ENCODE peak calls at places on chromosomes 3 and 15, in five cellular contexts. Y is BJ, B is left ventricle myocardium inferior, C is GM06990, D is fibroblast of the aortic adventitia. F is an unnamed sample.
A peak's percentile ranks its signal among the peaks of the same experiment; 100 is the strongest.

GRCh38 chr3:105582015-105582414 is 215.3 kb downstream of the ALCAM start:
- DNase-seq in Y (no peak), B (no peak), C (no peak), D (no peak), F (no peak)

GRCh38 chr15:67819636-67820035 is 5.7 kb upstream of the SKOR1 start:
- DNase-seq in Y (no peak), B (no peak), C (no peak), D (no peak), F (no peak)

GRCh38 chr3:17116007-17116659 is 231.4 kb downstream of the PLCL2 start:
- DNase-seq in Y (no peak), B (no peak), C (no peak), D (no peak), F (no peak)

GRCh38 chr15:45714501-45715488 is 80.0 kb downstream of the SQOR start:
- DNase-seq in Y (peak; percentile 11), B (peak; percentile 49), C (no peak), D (peak; percentile 67), F (peak; percentile 36)

GRCh38 chr3:194586839-194587238 is 46.4 kb downstream of the TMEM44 start:
- DNase-seq in Y (no peak), B (no peak), C (no peak), D (peak; percentile 89), F (no peak)

GRCh38 chr3:37457392-37458065 is 283.1 kb upstream of the LRRFIP2 start:
- DNase-seq in Y (no peak), B (peak; percentile 42), C (no peak), D (no peak), F (no peak)

GRCh38 chr15:79948095-79948695 is 22.8 kb downstream of the BCL2A1 start:
- DNase-seq in Y (no peak), B (no peak), C (no peak), D (no peak), F (no peak)

GRCh38 chr15:67068724-67069400 is 3.5 kb downstream of the SMAD3 start:
- DNase-seq in Y (no peak), B (no peak), C (no peak), D (peak; percentile 76), F (no peak)

GRCh38 chr3:125357032-125357658 is 18.0 kb downstream of the ZNF148 start:
- DNase-seq in Y (no peak), B (peak; percentile 55), C (peak; percentile 76), D (peak; percentile 43), F (no peak)

GRCh38 chr15:67783303-67783702 is 42.0 kb upstream of the SKOR1 start:
- DNase-seq in Y (no peak), B (no peak), C (peak; percentile 70), D (no peak), F (no peak)

GRCh38 chr3:168002786-168003368 is 92.8 kb downstream of the GOLIM4 start:
- DNase-seq in Y (no peak), B (no peak), C (no peak), D (peak; percentile 78), F (no peak)

GRCh38 chr15:69035205-69035917 is 20.9 kb downstream of the NOX5 start:
- DNase-seq in Y (no peak), B (no peak), C (no peak), D (no peak), F (peak; percentile 77)

GRCh38 chr15:73959012-73959581 is 32.8 kb downstream of the LOXL1 start:
- DNase-seq in Y (no peak), B (no peak), C (no peak), D (no peak), F (no peak)

GRCh38 chr3:100386437-100387064 is 14.3 kb downstream of the TOMM70 start:
- DNase-seq in Y (no peak), B (no peak), C (no peak), D (no peak), F (no peak)

GRCh38 chr3:134624537-134625287 is 26.1 kb downstream of the KY start:
- DNase-seq in Y (no peak), B (no peak), C (no peak), D (no peak), F (no peak)

GRCh38 chr3:190526787-190527767 is 13.2 kb downstream of the IL1RAP start:
- DNase-seq in Y (no peak), B (no peak), C (no peak), D (peak; percentile 45), F (no peak)

GRCh38 chr15:97521894-97522293 is 438.6 kb upstream of the ARRDC4 start:
- DNase-seq in Y (no peak), B (peak; percentile 50), C (no peak), D (no peak), F (no peak)

GRCh38 chr3:9397911-9398714 is 698 bp downstream of the SETD5 start:
- DNase-seq in Y (no peak), B (peak; percentile 34), C (peak; percentile 55), D (peak; percentile 57), F (no peak)

GRCh38 chr3:47578691-47579632 is at the start of gene CSPG5:
- DNase-seq in Y (no peak), B (peak; percentile 28), C (no peak), D (no peak), F (no peak)

GRCh38 chr3:185422677-185423076 is 59.7 kb downstream of the MAP3K13 start:
- DNase-seq in Y (no peak), B (no peak), C (no peak), D (no peak), F (no peak)

GRCh38 chr3:48693826-48694225 is 8.1 kb upstream of the NCKIPSD start:
- DNase-seq in Y (no peak), B (no peak), C (no peak), D (no peak), F (no peak)

GRCh38 chr15:44194397-44195150 is 497 bp downstream of the FRMD5 start:
- DNase-seq in Y (no peak), B (peak; percentile 18), C (peak; percentile 37), D (peak; percentile 92), F (peak; percentile 3)

GRCh38 chr3:177262396-177262795 is 65.1 kb upstream of the TBL1XR1 start:
- DNase-seq in Y (no peak), B (no peak), C (no peak), D (no peak), F (no peak)

GRCh38 chr15:51382787-51383186 is 41.3 kb downstream of the GLDN start:
- DNase-seq in Y (no peak), B (no peak), C (no peak), D (peak; percentile 68), F (no peak)

GRCh38 chr3:100352296-100353178 is 18.0 kb downstream of the NIT2 start:
- DNase-seq in Y (peak; percentile 11), B (no peak), C (no peak), D (no peak), F (no peak)

GRCh38 chr3:143716731-143717130 is 131.5 kb downstream of the SLC9A9 start:
- DNase-seq in Y (no peak), B (no peak), C (no peak), D (no peak), F (no peak)

GRCh38 chr15:96123028-96123400 is 207.5 kb upstream of the NR2F2 start:
- DNase-seq in Y (no peak), B (no peak), C (no peak), D (no peak), F (no peak)
- TF ChIP-seq CTCF in Y (no peak), B (no peak), C (no peak), D (no peak), F (no peak)

DNA sequence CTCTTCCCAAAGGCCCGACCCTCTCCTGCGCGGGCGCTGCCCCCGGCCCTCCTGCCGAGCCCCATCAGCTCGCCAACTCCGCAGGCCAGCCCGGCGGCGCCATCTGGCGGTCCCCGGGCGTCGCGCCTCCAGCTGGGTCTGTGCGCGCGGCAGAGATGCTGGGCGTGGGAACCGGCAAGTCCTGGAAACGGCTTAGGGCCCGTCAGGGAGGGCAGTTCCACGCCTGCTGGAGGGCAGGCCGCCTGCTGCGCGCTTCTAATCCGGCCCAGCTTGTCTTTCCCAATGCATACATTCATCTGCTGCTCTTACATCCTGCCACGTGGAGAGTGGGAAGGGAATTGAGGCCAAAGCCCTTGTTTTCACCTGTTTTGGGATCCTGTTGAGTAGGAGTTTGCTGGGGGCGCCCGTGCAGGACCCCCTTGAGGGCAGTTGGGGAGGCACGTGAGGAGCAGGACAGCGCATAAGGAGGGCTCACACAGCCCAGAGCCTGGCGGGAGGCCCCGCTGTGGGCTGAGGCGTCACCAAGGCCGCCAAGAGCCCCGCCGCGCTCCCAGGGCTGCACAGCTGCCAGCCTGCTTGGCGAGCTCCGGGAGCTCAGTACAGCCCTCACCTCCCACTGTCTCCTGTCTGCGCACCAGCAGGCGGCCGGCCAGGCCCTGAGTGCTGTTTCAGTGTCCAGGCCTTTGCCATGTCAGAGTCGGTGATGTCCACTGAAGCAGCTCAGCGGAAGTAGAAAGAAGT is 165.6 kb downstream of the NSMCE3 start:
- DNase-seq in Y (peak; percentile 13), B (peak; percentile 68), C (peak; percentile 68), D (peak; percentile 57), F (no peak)
- H3K4me3 ChIP-seq in Y (peak overlapping the region; percentile 42), B (peak overlapping the region; percentile 65), C (no peak overlapping the region), D (peak overlapping the region; percentile 22), F (no peak overlapping the region)

DNA sequence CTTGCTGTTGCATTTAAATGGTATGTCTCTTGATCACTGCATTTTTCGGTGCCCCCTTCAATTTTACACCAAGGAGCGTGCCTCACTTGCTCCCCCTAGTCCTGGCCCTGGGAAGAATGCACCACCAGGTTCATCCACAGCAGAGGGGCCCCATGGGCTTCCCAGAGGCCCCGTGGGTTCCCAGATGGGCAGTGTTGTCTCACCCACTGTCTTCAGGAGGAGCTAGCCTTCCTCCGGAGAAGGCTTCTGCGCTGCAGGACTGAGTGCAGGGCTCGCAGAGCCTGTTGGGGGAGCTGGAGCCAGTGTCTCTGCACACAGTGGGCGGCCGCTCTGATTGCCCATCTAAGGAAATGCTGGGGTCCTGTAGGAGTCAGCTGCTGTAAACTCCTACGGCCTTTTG is 45.9 kb downstream of the POLR2M start:
- DNase-seq in Y (no peak), B (peak; percentile 40), C (no peak), D (no peak), F (no peak)
- TF ChIP-seq CTCF in Y (peak; percentile 23), B (peak; percentile 46), C (no peak), D (peak; percentile 15), F (no peak)

GRCh38 chr15:78265137-78265460 is 737 bp downstream of the DNAJA4 start:
- DNase-seq in Y (no peak), B (no peak), C (no peak), D (no peak), F (no peak)
- H3K4me3 ChIP-seq in Y (peak overlapping the region; percentile 40), B (peak overlapping the region; percentile 78), C (peak overlapping the region; percentile 59), D (peak overlapping the region; percentile 47), F (no peak overlapping the region)

DNA sequence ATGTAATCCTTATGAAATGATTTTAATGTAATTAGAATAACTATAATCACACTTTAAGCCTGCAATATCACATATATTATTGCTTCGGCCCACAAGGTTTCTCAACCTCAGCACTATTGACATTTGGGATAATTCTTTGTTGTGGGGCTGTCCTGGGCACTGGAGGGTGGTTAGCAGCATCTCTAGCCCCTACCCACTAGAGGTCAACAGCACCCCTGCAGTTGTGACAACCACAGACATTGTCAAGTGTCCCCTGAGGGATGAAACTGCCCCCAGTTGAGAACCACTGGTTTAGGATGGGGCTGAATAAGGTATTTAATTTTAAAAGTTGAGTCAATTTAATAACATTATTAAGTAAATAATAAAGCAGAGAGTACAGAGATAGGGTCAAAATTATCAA is 6.4 kb upstream of the ABHD2 start:
- DNase-seq in Y (no peak), B (no peak), C (no peak), D (no peak), F (no peak)
- TF ChIP-seq CTCF in Y (no peak), B (no peak), C (no peak), D (no peak), F (peak; percentile 31)

GRCh38 chr15:84979651-84980050 is 2.0 kb upstream of the PDE8A start:
- DNase-seq in Y (no peak), B (peak; percentile 33), C (no peak), D (no peak), F (no peak)
- H3K4me3 ChIP-seq in Y (no peak overlapping the region), B (peak overlapping the region; percentile 87), C (no peak overlapping the region), D (no peak overlapping the region), F (peak overlapping the region; percentile 84)

GRCh38 chr15:64549860-64550259 is 89.5 kb downstream of the ZNF609 start:
- DNase-seq in Y (no peak), B (no peak), C (no peak), D (no peak), F (no peak)
- TF ChIP-seq CTCF in Y (no peak), B (no peak), C (no peak), D (no peak), F (no peak)